ENCODE peak calls at places on chromosome 13, in four cellular contexts. X is neural progenitor cell, M is PC-3, H is mammary epithelial cell. I is an unnamed sample.

GRCh38 chr13:106109391-106109791 is 426.1 kb downstream of the EFNB2 start:
- DNase-seq in X (no peak), M (no peak), H (no peak), I (peak; percentile 60)

GRCh38 chr13:100604909-100605308 is 16.3 kb upstream of the GGACT start:
- DNase-seq in X (no peak), M (no peak), H (no peak), I (no peak)

GRCh38 chr13:59880468-59880867 is 283.3 kb downstream of the DIAPH3 start:
- DNase-seq in X (no peak), M (peak; percentile 21), H (peak; percentile 27), I (no peak)

GRCh38 chr13:99421758-99422555 is 79.3 kb upstream of the TM9SF2 start:
- DNase-seq in X (no peak), M (no peak), H (no peak), I (no peak)

GRCh38 chr13:78370231-78370630 is 233.1 kb downstream of the POU4F1 start:
- DNase-seq in X (peak; percentile 7), M (no peak), H (no peak), I (no peak)

GRCh38 chr13:32009362-32009761 is 22.2 kb upstream of the FRY start:
- DNase-seq in X (no peak), M (no peak), H (no peak), I (no peak)

GRCh38 chr13:36997716-36998427 is 1.3 kb downstream of the ALG5 start:
- DNase-seq in X (no peak), M (no peak), H (peak; percentile 1), I (no peak)

GRCh38 chr13:101082441-101082840 is 333.9 kb downstream of the NALCN start:
- DNase-seq in X (no peak), M (no peak), H (no peak), I (no peak)

GRCh38 chr13:48210178-48210577 is 22.8 kb upstream of the ITM2B start:
- DNase-seq in X (no peak), M (peak; percentile 84), H (peak; percentile 95), I (peak; percentile 89)

GRCh38 chr13:27419333-27419732 is 5.1 kb upstream of the GTF3A start:
- DNase-seq in X (no peak), M (peak; percentile 45), H (peak; percentile 55), I (no peak)

GRCh38 chr13:49288458-49288857 is 40.7 kb downstream of the CDADC1 start:
- DNase-seq in X (no peak), M (no peak), H (no peak), I (no peak)

GRCh38 chr13:42279986-42280385 is 8.0 kb downstream of the AKAP11 start:
- DNase-seq in X (no peak), M (no peak), H (no peak), I (no peak)

GRCh38 chr13:73522937-73523336 is 464.1 kb downstream of the KLF5 start:
- DNase-seq in X (no peak), M (no peak), H (no peak), I (no peak)

GRCh38 chr13:73520566-73521290 is 461.9 kb downstream of the KLF5 start:
- DNase-seq in X (no peak), M (no peak), H (no peak), I (no peak)

GRCh38 chr13:73519720-73520119 is 460.9 kb downstream of the KLF5 start:
- DNase-seq in X (no peak), M (no peak), H (no peak), I (peak; percentile 14)

GRCh38 chr13:73521970-73522549 is 463.3 kb downstream of the KLF5 start:
- DNase-seq in X (no peak), M (no peak), H (no peak), I (peak; percentile 51)

GRCh38 chr13:73521291-73521626 is 462.5 kb downstream of the KLF5 start:
- DNase-seq in X (no peak), M (no peak), H (no peak), I (no peak)
- H3K4me3 ChIP-seq in X (no peak overlapping the region), M (no peak overlapping the region), H (no peak overlapping the region), I (no peak overlapping the region)

DNA sequence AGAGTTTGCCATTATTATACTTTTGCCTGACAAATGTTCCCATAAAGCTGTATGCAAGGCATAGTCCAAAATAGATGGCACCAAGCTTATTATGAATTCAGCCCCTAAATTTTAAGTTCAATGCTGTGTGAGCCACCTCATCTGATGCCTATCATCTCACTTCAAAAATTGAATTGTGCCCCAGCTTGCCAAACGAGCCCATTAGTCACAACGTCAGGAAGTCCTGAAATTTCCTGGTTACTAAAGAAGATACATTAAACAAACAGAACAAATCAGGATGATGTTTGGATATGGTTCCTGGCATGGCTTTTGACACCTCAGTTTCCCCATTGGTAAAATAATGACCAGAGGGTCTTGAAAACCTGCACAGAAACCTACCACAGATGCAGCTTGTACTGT is 147.5 kb upstream of the SOX21 start:
- DNase-seq in X (no peak), M (peak; percentile 46), H (no peak), I (no peak)
- TF ChIP-seq CTCF in X (no peak), M (no peak), H (no peak), I (no peak)

DNA sequence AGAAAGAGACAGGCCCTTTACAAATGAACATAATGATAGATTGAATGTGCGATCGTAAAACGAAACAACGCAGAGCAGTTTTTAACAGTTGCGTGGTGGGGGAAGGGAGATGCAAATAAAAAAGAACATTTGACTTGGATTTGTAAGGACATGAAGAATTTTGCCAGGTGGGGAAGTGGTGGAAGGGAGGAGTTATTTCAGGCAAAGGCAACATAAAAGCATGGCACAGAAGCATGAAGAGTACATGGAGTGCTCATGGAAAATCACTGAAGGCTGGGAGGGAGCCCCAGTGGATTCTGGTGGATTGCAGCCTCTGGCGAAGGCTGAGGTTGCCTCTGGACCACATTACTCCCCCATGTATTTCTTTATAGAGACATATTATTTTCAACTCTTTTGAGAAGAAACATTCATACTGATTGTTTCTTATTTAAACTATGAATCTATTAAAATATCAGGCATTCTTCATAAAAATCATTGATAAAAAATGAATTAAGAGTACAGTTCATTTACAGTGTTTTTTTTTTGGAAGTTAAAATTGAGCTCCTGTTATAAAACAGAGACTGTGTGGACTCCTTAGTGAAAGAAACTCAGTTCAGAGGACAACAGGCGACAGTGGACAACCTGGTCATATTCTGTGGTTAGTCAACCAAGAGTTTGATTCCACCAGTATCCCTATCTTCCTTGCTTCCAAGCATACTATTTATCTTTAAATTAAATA is 57.5 kb downstream of the STARD13 start:
- DNase-seq in X (no peak), M (no peak), H (no peak), I (no peak)
- H3K79me2 ChIP-seq in X (no peaks in the 10 kb centered on the region), M (peaks cover 69% of the 10 kb centered on the region), H (peaks cover 54% of the 10 kb centered on the region), I (peaks cover 89% of the 10 kb centered on the region)

DNA sequence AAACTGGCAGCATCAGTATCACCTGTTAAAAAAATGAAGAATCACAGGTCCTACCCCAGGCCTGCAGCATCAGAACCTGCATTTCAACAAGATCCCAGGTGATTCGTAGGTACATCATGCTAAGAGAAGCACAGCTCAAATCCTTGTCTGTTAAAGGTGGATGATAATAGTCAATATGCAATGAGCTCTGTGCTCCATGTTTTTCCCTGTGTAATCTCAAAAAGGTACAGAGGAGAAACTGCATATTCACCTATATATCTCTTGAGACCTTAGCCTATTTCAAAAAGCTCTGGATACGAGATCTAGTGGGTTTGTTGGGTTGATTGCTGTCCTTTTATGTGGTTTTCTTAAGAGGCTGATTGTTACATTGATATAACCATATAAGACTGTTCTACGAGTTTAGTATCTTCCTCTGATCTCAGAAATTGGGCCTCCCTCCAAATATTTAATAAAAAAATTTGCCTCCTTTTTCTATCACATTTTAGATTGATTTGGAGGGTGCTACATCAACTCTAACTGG is 148.9 kb downstream of the DCT start:
- DNase-seq in X (no peak), M (no peak), H (peak; percentile 13), I (no peak)
- H3K4me3 ChIP-seq in X (no peak overlapping the region), M (no peak overlapping the region), H (no peak overlapping the region), I (no peak overlapping the region)

GRCh38 chr13:46586766-46587509 is 34.0 kb downstream of the LRCH1 start:
- DNase-seq in X (no peak), M (no peak), H (no peak), I (peak; percentile 64)

GRCh38 chr13:46592410-46592809 is 39.4 kb downstream of the LRCH1 start:
- DNase-seq in X (no peak), M (peak; percentile 3), H (no peak), I (peak; percentile 7)

GRCh38 chr13:46582190-46582589 is 29.2 kb downstream of the LRCH1 start:
- DNase-seq in X (no peak), M (no peak), H (no peak), I (no peak)

GRCh38 chr13:46593403-46593802 is 40.4 kb downstream of the LRCH1 start:
- DNase-seq in X (no peak), M (no peak), H (no peak), I (no peak)

DNA sequence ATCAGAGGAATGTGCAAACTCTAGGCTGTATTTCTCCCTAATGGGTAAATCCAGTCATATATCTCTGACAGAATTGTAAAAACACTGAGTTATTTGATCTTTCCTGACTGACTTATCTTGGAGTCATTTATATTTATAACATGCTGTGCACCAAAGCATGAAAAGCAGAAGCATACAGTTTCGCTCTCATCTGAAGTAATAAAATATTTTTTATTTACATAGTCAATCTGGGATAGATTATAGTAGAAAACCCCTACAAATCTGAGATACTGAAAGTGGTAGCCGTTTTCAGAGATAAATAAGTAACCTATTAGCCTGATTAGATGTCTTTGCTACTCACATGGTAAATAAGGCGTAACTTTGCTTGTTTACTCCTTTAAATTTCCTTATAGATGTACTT is 35.0 kb downstream of the LRCH1 start:
- DNase-seq in X (no peak), M (peak; percentile 27), H (no peak), I (no peak)
- TF ChIP-seq CTCF in X (no peak), M (no peak), H (no peak), I (no peak)